ENCODE peak calls at places on chromosomes 1 and 21, in seven cellular contexts. S is ovary; B is thoracic aorta; P is CD4-positive, alpha-beta memory T cell; N is small intestine; X is HL-60; M is iPS DF 6.9. F is an unnamed sample.

GRCh38 chr1:248824301-248824700 is 1.4 kb downstream of the SH3BP5L start:
- DNase-seq in B (no peak), P (no peak), X (no peak), M (no peak), S (no peak), N (no peak), F (no peak)

GRCh38 chr21:42650033-42650370 is 3.4 kb upstream of the PDE9A start:
- DNase-seq in P (no peak), S (no peak), M (no peak), B (no peak), X (no peak), N (no peak), F (no peak)

GRCh38 chr1:244341455-244342450 is 110.0 kb downstream of the ADSS2 start:
- DNase-seq in X (peak), S (no peak), P (no peak), N (peak), M (no peak), B (no peak), F (peak)

GRCh38 chr1:156347337-156347736 is 9.0 kb downstream of the TSACC start:
- DNase-seq in X (no peak), S (no peak), M (no peak), N (no peak), B (no peak), P (no peak), F (peak)

GRCh38 chr1:245997471-245998258 is 509.4 kb downstream of the SMYD3 start:
- DNase-seq in X (no peak), S (no peak), M (no peak), B (no peak), N (no peak), P (no peak), F (peak)

GRCh38 chr1:36087233-36088123 is 1.2 kb upstream of the ADPRS start:
- DNase-seq in X (no peak), M (no peak), B (no peak), N (no peak), S (peak), P (no peak), F (peak)

GRCh38 chr1:229229137-229229720 is 41.7 kb upstream of the RAB4A start:
- DNase-seq in M (no peak), S (no peak), B (no peak), X (peak), N (peak), P (no peak), F (peak)

GRCh38 chr1:9473032-9473792 is 66.1 kb upstream of the SLC25A33 start:
- DNase-seq in B (peak), M (no peak), P (no peak), N (no peak), S (no peak), X (no peak), F (peak)

GRCh38 chr1:159141584-159142518 is 29.6 kb upstream of the CADM3 start:
- DNase-seq in P (no peak), X (no peak), N (no peak), M (no peak), B (no peak), S (no peak), F (peak)

GRCh38 chr1:168408531-168409242 is 128.0 kb downstream of the TBX19 start:
- DNase-seq in X (no peak), N (peak), S (no peak), M (no peak), B (no peak), P (peak), F (peak)

GRCh38 chr1:205920861-205921558 is 22.2 kb downstream of the SLC26A9 start:
- DNase-seq in B (no peak), M (no peak), X (no peak), S (no peak), N (no peak), P (no peak), F (no peak)

GRCh38 chr1:937521-937920 is 13.8 kb downstream of the SAMD11 start:
- DNase-seq in S (no peak), P (no peak), M (no peak), B (no peak), N (no peak), X (no peak), F (no peak)

GRCh38 chr1:231550448-231550781 is 21.9 kb downstream of the TSNAX start:
- DNase-seq in B (no peak), N (peak), X (peak), M (no peak), P (peak), S (no peak), F (peak)

GRCh38 chr1:26848947-26849774 is 13.8 kb upstream of the SFN start:
- DNase-seq in S (no peak), P (no peak), X (no peak), B (no peak), M (no peak), N (peak), F (peak)

DNA sequence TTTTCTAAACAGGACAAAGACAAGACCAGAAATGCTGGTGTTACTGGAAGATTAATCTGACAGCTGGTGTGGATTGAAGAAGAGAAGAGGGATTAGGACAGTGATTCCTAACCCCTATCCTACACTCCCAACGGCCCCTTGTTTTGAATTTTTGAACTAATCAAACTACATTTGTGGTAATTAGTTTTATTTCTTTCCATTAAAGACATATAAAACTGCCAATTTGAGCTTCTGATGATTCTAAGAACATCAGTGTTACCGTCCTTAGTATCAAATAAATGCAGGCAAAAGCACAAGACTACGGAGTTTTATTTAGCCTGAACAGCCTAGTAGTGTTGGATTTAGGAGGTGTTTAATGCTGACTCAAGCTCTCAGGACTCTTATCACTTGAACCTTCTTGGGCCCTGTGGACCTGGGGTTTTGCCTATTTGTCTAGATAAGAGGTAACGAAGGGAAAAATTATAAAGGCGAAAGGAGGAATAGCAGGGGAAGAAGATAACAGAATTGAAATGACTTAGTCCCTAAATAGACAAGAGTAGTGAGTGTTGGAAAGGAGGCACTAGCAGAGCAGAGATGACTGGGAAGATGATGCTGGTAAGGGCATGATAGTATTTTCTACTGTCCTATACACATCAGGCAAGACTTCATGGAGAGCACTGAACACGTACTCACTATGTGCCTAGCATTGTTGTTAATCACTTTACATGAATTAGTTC is 2.0 kb downstream of the NPL start:
- DNase-seq in X (no peak), N (no peak), M (no peak), P (no peak), S (no peak), B (no peak), F (no peak)
- H3K27ac ChIP-seq in X (no peak), N (no peak), M (no peak), P (no peak), S (no peak), B (no peak), F (no peak)

DNA sequence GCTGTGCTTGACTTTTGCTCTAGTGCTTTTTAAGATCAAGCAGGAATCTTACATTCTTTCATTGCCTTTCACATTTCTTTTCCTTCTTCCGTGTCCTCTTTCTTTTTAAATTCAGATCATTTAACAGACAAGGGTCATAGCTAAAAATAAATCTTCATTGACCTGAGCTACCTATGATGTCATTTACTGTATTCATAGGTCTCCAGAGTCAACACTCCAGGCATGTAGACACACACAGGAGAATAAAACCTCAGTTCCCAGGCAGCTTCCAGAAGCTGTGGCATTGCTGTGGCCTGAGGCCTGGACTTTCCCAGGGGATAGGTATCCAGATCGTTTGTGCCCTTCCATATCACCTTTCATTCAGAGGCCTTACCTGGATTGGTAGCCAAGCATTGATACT is 38.5 kb upstream of the ENAH start:
- DNase-seq in X (no peak), P (no peak), B (no peak), S (no peak), N (no peak), M (no peak), F (peak)
- H3K27ac ChIP-seq in X (no peak), P (no peak), B (peak), S (no peak), N (no peak), M (no peak), F (peak)

DNA sequence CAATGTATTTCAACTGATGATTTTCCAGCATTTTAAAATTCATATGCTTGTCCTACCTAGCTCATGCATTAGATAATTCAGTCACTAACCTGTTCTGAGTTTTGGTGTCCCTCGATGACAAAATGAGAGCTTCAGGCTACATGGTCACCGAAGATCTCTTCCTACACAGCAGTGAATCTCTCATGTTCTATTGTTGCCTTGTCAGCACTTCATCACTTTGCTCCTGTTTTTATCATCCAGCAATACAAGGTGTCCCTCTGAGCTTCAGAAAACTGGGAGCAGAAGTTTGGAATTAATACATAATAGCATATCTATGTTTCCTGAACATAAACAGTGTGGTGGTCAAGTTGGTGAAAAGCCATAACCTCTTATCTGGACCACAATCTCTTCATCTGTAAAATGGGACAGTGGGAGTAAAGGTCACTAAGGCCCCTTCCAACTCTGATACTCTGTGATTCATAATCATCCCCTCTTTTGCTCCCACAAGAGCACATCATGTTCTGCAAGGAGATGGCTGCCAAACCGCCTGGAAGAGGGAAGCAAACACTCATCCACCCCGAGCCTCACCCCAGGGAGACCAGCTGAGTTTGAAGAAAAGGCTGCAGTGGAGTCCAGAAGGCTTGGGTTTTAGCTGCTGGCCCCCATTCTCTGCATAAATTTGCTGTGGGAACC is 137.9 kb upstream of the F3 start:
- DNase-seq in X (no peak), N (no peak), S (no peak), P (no peak), B (no peak), M (no peak), F (peak)
- H3K27ac ChIP-seq in X (no peak), N (peak), S (no peak), P (no peak), B (no peak), M (no peak), F (no peak)

GRCh38 chr1:151504252-151504651 is 6.9 kb upstream of the CGN start:
- DNase-seq in B (no peak), X (no peak), S (no peak), M (no peak), P (no peak), N (no peak), F (no peak)
- H3K27ac ChIP-seq in B (no peak), X (no peak), S (no peak), M (no peak), P (no peak), N (no peak), F (no peak)

GRCh38 chr1:2253036-2253796 is 25.1 kb downstream of the SKI start:
- DNase-seq in S (no peak), N (no peak), M (no peak), X (no peak), B (no peak), P (no peak), F (no peak)
- H3K27ac ChIP-seq in S (no peak), N (no peak), M (no peak), X (no peak), B (no peak), P (peak), F (no peak)

GRCh38 chr1:153387001-153387400 is 3.9 kb downstream of the S100A8 start:
- DNase-seq in M (no peak), S (no peak), N (no peak), B (no peak), P (no peak), X (no peak), F (no peak)
- H3K27ac ChIP-seq in M (no peak), S (no peak), N (no peak), B (no peak), P (no peak), X (peak), F (no peak)